ENCODE peak calls at places on chromosomes 13 and 19, in ten cellular contexts. M is effector memory CD4-positive, alpha-beta T cell; L is astrocyte; Y is GM23338; E is psoas muscle; W is fibroblast of lung; U is esophagus muscularis mucosa; C is Panc1; Q is naive thymus-derived CD4-positive, alpha-beta T cell; A is testis. G is an unnamed sample.

GRCh38 chr19:55283548-55284393 is at the start of gene BRSK1:
- DNase-seq in W (peak; percentile 65), E (peak; percentile 43), U (no peak), C (no peak), Y (peak; percentile 95), A (peak; percentile 43), Q (no peak), M (no peak), L (peak; percentile 30), G (no peak)

GRCh38 chr13:76854894-76855293 is 31.3 kb downstream of the KCTD12 start:
- DNase-seq in L (peak; percentile 32), Q (no peak), E (no peak), W (peak; percentile 9), M (no peak), A (no peak), Y (no peak), C (no peak), U (no peak), G (no peak)

GRCh38 chr19:3665681-3666544 is 34.4 kb downstream of the PIP5K1C start:
- DNase-seq in L (no peak), Y (peak; percentile 61), A (peak; percentile 66), W (no peak), C (peak; percentile 12), U (no peak), Q (peak; percentile 81), E (peak; percentile 71), M (peak; percentile 67), G (no peak)

GRCh38 chr13:40539954-40540706 is 126.3 kb downstream of the FOXO1 start:
- DNase-seq in M (no peak), Q (no peak), L (peak; percentile 88), Y (peak; percentile 83), W (peak; percentile 82), U (no peak), A (no peak), E (no peak), C (peak; percentile 15), G (peak; percentile 10)

GRCh38 chr13:106212436-106213010 is 322.9 kb downstream of the EFNB2 start:
- DNase-seq in E (no peak), U (no peak), Y (no peak), L (no peak), M (no peak), Q (no peak), C (no peak), W (peak; percentile 45), A (no peak), G (no peak)

GRCh38 chr19:41595258-41595889 is 19.4 kb downstream of the CEACAM21 start:
- DNase-seq in Y (peak; percentile 82), M (peak; percentile 52), C (peak; percentile 36), Q (peak; percentile 25), L (peak; percentile 54), U (no peak), E (peak; percentile 38), W (peak; percentile 79), A (peak; percentile 34), G (no peak)

GRCh38 chr13:110448230-110448629 is 113.3 kb downstream of the RAB20 start:
- DNase-seq in C (no peak), W (peak; percentile 32), Y (no peak), A (no peak), M (no peak), L (peak; percentile 90), U (no peak), E (no peak), Q (no peak), G (no peak)

GRCh38 chr19:31139871-31140505 is 209.2 kb downstream of the TSHZ3 start:
- DNase-seq in Q (no peak), U (no peak), L (peak; percentile 93), W (peak; percentile 67), A (no peak), M (no peak), E (no peak), Y (no peak), C (no peak), G (no peak)

GRCh38 chr13:46982856-46983582 is 86.2 kb upstream of the HTR2A start:
- DNase-seq in W (no peak), C (no peak), E (no peak), L (no peak), M (no peak), Q (no peak), A (no peak), U (no peak), Y (no peak), G (no peak)

DNA sequence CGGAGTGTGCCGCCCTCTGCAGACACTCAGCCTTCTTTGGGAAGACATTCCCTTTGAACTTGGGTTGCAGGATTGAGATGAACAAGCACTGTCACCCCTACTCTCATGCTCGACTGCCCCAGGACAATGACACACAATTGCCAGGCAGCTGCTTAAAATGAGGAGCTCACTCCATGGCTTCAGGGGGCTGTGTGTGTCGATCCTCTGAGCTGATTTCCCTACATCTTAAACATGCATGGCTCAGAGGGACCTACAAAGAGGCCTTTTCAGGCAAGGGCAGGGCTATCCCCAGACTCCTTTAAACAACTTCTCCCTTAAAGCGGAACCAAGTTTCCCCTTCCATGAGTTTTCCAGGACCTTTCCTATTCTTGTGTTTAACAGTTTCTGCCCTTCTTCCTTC is 107.4 kb upstream of the MBNL2 start:
- DNase-seq in Q (no peak), W (no peak), E (no peak), M (no peak), U (no peak), C (no peak), L (no peak), Y (no peak), A (no peak), G (no peak)
- H3K36me3 ChIP-seq in Q (no peaks in the 10 kb centered on the region), W (no peaks in the 10 kb centered on the region), E (no peaks in the 10 kb centered on the region), M (no peaks in the 10 kb centered on the region), U (no peaks in the 10 kb centered on the region), C (no peaks in the 10 kb centered on the region), L (no peaks in the 10 kb centered on the region), Y (no peaks in the 10 kb centered on the region), A (no peaks in the 10 kb centered on the region), G (no peaks in the 10 kb centered on the region)

GRCh38 chr19:4709440-4710280 is 14.0 kb downstream of the DPP9 start:
- DNase-seq in Q (no peak), L (no peak), U (no peak), E (peak; percentile 71), Y (no peak), A (no peak), W (no peak), C (no peak), M (no peak), G (no peak)
- H3K36me3 ChIP-seq in Q (peaks cover 73% of the 10 kb centered on the region), L (peaks cover 42% of the 10 kb centered on the region), U (peaks cover 69% of the 10 kb centered on the region), E (no peaks in the 10 kb centered on the region), Y (no peaks in the 10 kb centered on the region), A (no peaks in the 10 kb centered on the region), W (peaks cover 33% of the 10 kb centered on the region), C (no peaks in the 10 kb centered on the region), M (peaks cover 60% of the 10 kb centered on the region), G (no peaks in the 10 kb centered on the region)

GRCh38 chr19:5937550-5937949 is 23.5 kb downstream of the CAPS start:
- DNase-seq in U (no peak), A (no peak), M (no peak), W (no peak), C (no peak), Y (no peak), Q (no peak), E (no peak), L (no peak), G (no peak)
- H3K36me3 ChIP-seq in U (peaks cover 67% of the 10 kb centered on the region), A (no peaks in the 10 kb centered on the region), M (peaks cover 52% of the 10 kb centered on the region), W (peaks cover 9% of the 10 kb centered on the region), C (no peaks in the 10 kb centered on the region), Y (peaks cover 8% of the 10 kb centered on the region), Q (peaks cover 87% of the 10 kb centered on the region), E (no peaks in the 10 kb centered on the region), L (peaks cover 11% of the 10 kb centered on the region), G (no peaks in the 10 kb centered on the region)

GRCh38 chr19:53874384-53874995 is 6.8 kb downstream of the MYADM start:
- DNase-seq in A (no peak), E (no peak), Y (no peak), M (no peak), Q (no peak), W (no peak), L (no peak), C (no peak), U (no peak), G (no peak)
- H3K36me3 ChIP-seq in A (no peaks in the 10 kb centered on the region), E (no peaks in the 10 kb centered on the region), Y (peaks cover 18% of the 10 kb centered on the region), M (peaks cover 15% of the 10 kb centered on the region), Q (peaks cover 13% of the 10 kb centered on the region), W (peaks cover 18% of the 10 kb centered on the region), L (peaks cover 12% of the 10 kb centered on the region), C (peaks cover 6% of the 10 kb centered on the region), U (peaks cover 52% of the 10 kb centered on the region), G (peaks cover 20% of the 10 kb centered on the region)

DNA sequence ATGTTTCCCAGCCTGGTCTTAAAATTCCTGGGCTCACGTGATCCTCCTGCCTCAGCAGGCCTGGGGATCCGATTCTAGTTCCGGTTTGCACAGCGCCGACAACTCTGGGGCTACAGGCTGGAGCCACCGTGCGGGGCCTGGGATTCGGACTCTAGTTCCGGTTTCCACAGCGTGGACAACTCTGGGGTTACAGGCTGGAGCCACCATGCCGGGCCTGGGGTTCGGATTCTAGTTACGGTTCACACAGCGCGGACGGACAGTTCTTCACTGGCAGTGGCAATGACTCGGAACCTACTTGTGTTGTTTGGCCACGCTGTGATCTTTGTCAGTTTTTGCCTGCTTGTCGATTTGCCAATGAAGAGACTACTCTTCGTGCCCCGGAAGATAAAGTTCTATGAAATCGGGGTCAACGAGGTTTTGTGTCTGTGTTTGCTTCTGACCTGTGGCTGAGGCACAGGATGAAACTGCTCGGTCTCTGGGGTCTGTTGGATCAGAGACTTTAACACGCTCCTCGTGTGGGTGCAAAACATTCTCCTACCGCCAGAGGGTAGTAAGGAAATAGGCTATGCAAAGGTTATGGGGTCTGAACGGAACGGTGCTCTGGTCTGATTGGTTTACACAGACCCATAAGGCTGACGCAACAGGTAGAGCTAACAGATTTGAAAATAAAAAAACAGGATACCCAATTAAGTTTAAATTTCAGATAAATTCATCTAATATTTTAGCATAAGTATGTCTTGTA is 12.1 kb upstream of the ZSCAN1 start:
- DNase-seq in M (peak; percentile 15), U (no peak), W (peak; percentile 72), Q (no peak), C (no peak), E (no peak), L (peak; percentile 18), A (peak; percentile 80), Y (peak; percentile 98), G (no peak)
- H3K36me3 ChIP-seq in M (no peaks in the 10 kb centered on the region), U (no peaks in the 10 kb centered on the region), W (no peaks in the 10 kb centered on the region), Q (no peaks in the 10 kb centered on the region), C (no peaks in the 10 kb centered on the region), E (no peaks in the 10 kb centered on the region), L (no peaks in the 10 kb centered on the region), A (no peaks in the 10 kb centered on the region), Y (no peaks in the 10 kb centered on the region), G (no peaks in the 10 kb centered on the region)

DNA sequence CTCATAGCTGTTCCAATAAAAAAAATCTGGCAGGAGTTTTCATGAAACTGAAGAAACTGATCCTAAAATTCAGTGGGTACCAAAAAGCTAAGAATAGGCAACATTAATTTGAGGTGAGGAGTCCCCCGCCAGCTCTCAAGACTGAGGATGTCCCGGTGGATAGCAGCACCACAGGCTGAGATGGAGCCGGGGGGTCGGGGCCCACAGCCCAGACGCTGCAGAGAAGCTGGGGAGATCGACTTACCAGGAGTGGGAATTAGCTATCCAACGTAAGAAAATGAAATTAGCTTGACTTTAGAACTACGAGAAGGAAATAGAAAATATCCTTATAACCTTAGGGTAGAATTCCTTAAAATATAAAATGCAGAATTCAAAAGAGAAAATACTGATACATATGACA is 23.2 kb upstream of the DCUN1D2 start:
- DNase-seq in C (no peak), Q (no peak), W (no peak), M (no peak), U (no peak), L (no peak), A (no peak), E (no peak), Y (no peak), G (no peak)
- H3K36me3 ChIP-seq in C (peaks cover 4% of the 10 kb centered on the region), Q (peaks cover 20% of the 10 kb centered on the region), W (peaks cover 20% of the 10 kb centered on the region), M (peaks cover 13% of the 10 kb centered on the region), U (peaks cover 69% of the 10 kb centered on the region), L (peaks cover 24% of the 10 kb centered on the region), A (no peaks in the 10 kb centered on the region), E (no peaks in the 10 kb centered on the region), Y (peaks cover 5% of the 10 kb centered on the region), G (no peaks in the 10 kb centered on the region)

G was measured in vagina.